ENCODE peak calls at places on chromosome 11, in six cellular contexts. P is psoas muscle, N is hepatocyte, E is left ventricle myocardium inferior, Y is right atrium auricular region, A is fibroblast of lung. M is an unnamed sample. For H3K4me1, the result is how much of the 10 kb centered on the place peaks cover.

GRCh38 chr11:27293500-27294417 is 69.3 kb downstream of the CCDC34 start:
- DNase-seq in E (no peak), A (peak), N (no peak), Y (no peak), P (no peak), M (no peak)

GRCh38 chr11:61871158-61871597 is 20.2 kb downstream of the FADS3 start:
- DNase-seq in P (peak), Y (peak), E (peak), N (peak), A (peak), M (peak)

GRCh38 chr11:75403037-75403436 is 3.7 kb downstream of the RPS3 start:
- DNase-seq in N (no peak), E (no peak), Y (no peak), P (no peak), A (no peak), M (no peak)

GRCh38 chr11:124622531-124623451 is at the start of gene TBRG1:
- DNase-seq in E (peak), N (peak), P (peak), Y (peak), A (peak), M (peak)

GRCh38 chr11:6587360-6587953 is 16.0 kb downstream of the RRP8 start:
- DNase-seq in N (no peak), P (no peak), E (peak), Y (no peak), A (no peak), M (no peak)

GRCh38 chr11:114166897-114167323 is 107.4 kb downstream of the ZBTB16 start:
- DNase-seq in N (peak), E (no peak), P (no peak), Y (no peak), A (peak), M (no peak)

GRCh38 chr11:62400760-62401159 is 18.1 kb upstream of the SCGB1A1 start:
- DNase-seq in Y (peak), P (peak), A (peak), N (peak), E (peak), M (peak)

GRCh38 chr11:518463-519202 is 11.6 kb upstream of the RNH1 start:
- DNase-seq in Y (peak), P (peak), N (peak), E (peak), A (peak), M (peak)

GRCh38 chr11:82267186-82267585 is 466.5 kb downstream of the FAM181B start:
- DNase-seq in P (no peak), N (no peak), A (no peak), Y (no peak), E (no peak), M (no peak)

GRCh38 chr11:61052182-61052972 is 49.9 kb upstream of the CD5 start:
- DNase-seq in Y (no peak), E (no peak), A (no peak), N (no peak), P (no peak), M (no peak)

GRCh38 chr11:112421854-112422253 is 161.2 kb upstream of the PLET1 start:
- DNase-seq in N (no peak), P (no peak), A (no peak), E (no peak), Y (no peak), M (no peak)

GRCh38 chr11:35978173-35978572 is 34.3 kb downstream of the LDLRAD3 start:
- DNase-seq in P (no peak), Y (no peak), E (no peak), A (no peak), N (no peak), M (no peak)

GRCh38 chr11:47983464-47984397 is 3.4 kb downstream of the PTPRJ start:
- DNase-seq in Y (no peak), E (no peak), P (no peak), N (no peak), A (peak), M (no peak)

GRCh38 chr11:57363681-57364080 is 17.3 kb downstream of the PRG3 start:
- DNase-seq in P (no peak), Y (no peak), E (no peak), A (no peak), N (no peak), M (no peak)

GRCh38 chr11:70539360-70540095 is 141.2 kb downstream of the CTTN start:
- DNase-seq in P (no peak), E (no peak), A (no peak), N (no peak), Y (no peak), M (peak)

GRCh38 chr11:46857666-46858065 is 11.6 kb upstream of the CKAP5 start:
- DNase-seq in P (no peak), E (no peak), Y (no peak), N (no peak), A (no peak), M (no peak)

DNA sequence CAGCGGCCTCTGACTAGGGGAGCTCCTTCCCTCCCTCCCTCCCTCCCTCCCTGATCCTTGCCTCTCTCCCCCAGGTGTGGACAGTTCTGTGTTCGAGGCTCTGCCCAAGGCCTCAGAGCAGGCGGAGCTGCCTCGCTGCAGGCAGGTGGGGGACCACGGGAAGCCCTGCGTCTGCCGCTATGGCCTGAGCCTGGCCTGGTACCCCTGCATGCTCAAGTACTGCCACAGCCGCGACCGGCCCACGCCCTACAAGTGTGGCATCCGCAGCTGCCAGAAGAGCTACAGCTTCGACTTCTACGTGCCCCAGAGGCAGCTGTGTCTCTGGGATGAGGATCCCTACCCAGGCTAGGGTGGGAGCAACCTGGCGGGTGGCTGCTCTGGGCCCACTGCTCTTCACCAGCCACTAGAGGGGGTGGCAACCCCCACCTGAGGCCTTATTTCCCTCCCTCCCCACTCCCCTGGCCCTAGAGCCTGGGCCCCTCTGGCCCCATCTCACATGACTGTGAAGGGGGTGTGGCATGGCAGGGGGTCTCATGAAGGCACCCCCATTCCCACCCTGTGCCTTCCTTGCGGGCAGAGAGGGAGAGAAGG is 11.1 kb upstream of the POU2F3 start:
- DNase-seq in P (no peak), E (no peak), N (no peak), A (no peak), Y (no peak), M (no peak)
- TF ChIP-seq CTCF in P (no peak), E (no peak), N (peak), A (peak), Y (peak), M (no peak)

GRCh38 chr11:65427691-65428577 is 5.3 kb downstream of the NEAT1 start:
- DNase-seq in A (peak), Y (peak), P (peak), E (no peak), N (peak), M (no peak)

GRCh38 chr11:65429724-65430405 is 7.3 kb downstream of the NEAT1 start:
- DNase-seq in E (peak), N (peak), Y (peak), P (peak), A (peak), M (peak)

GRCh38 chr11:65430406-65431217 is 8.0 kb downstream of the NEAT1 start:
- DNase-seq in N (peak), Y (peak), E (no peak), A (peak), P (no peak), M (no peak)

GRCh38 chr11:65428578-65429068 is 6.0 kb downstream of the NEAT1 start:
- DNase-seq in Y (peak), N (peak), A (no peak), E (no peak), P (peak), M (peak)

GRCh38 chr11:65429069-65429681 is 6.6 kb downstream of the NEAT1 start:
- DNase-seq in P (no peak), N (peak), A (peak), E (no peak), Y (peak), M (peak)
- H3K4me1 ChIP-seq in P (under half), N (under half), A (under half), E (half or more), Y (half or more), M (under half)

GRCh38 chr11:118340437-118340836 is 2.1 kb downstream of the CD3D start:
- DNase-seq in A (no peak), E (no peak), N (no peak), Y (no peak), P (no peak), M (no peak)
- H3K4me3 ChIP-seq in A (no peak), E (no peak), N (no peak), Y (no peak), P (no peak), M (no peak)

GRCh38 chr11:93741094-93741881 is at the start of the genes C11orf54 and TAF1D:
- DNase-seq in E (peak), P (peak), N (peak), A (peak), Y (peak), M (peak)
- TF ChIP-seq CTCF in E (peak), P (no peak), N (no peak), A (no peak), Y (no peak), M (no peak)

GRCh38 chr11:44782478-44782877 is 55.7 kb downstream of the TSPAN18 start:
- DNase-seq in P (no peak), Y (no peak), A (no peak), E (no peak), N (no peak), M (no peak)
- H3K4me1 ChIP-seq in P (under half), Y (half or more), A (under half), E (half or more), N (under half), M (under half)

M was measured in mucosa of descending colon.